ENCODE peak calls at places on chromosomes 12 and 14, in seven cellular contexts. Q is Peyer's patch, G is AG04450, A is sigmoid colon, Y is cardiac fibroblast, O is ovary, M is fibroblast of the aortic adventitia. F is an unnamed sample.

GRCh38 chr14:95300002-95300696 is 19.6 kb downstream of the CLMN start:
- DNase-seq in Q (no peak), G (no peak), A (no peak), Y (no peak), O (no peak), M (no peak), F (no peak)

GRCh38 chr12:14936224-14936861 is 2.0 kb downstream of the ERP27 start:
- DNase-seq in Q (no peak), G (no peak), A (no peak), Y (no peak), O (no peak), M (no peak), F (no peak)

GRCh38 chr12:122174155-122174845 is at the start of gene IL31:
- DNase-seq in Q (no peak), G (no peak), A (no peak), Y (no peak), O (no peak), M (no peak), F (no peak)

GRCh38 chr12:6373022-6373787 is 2.2 kb downstream of the SCNN1A start:
- DNase-seq in Q (peak; percentile 60), G (no peak), A (peak; percentile 28), Y (no peak), O (no peak), M (no peak), F (no peak)

GRCh38 chr12:115710104-115710564 is 567.4 kb downstream of the MED13L start:
- DNase-seq in Q (no peak), G (peak; percentile 18), A (no peak), Y (peak; percentile 49), O (no peak), M (peak; percentile 91), F (no peak)

GRCh38 chr14:54213531-54213930 is 183.3 kb upstream of the CDKN3 start:
- DNase-seq in Q (no peak), G (no peak), A (no peak), Y (no peak), O (no peak), M (no peak), F (no peak)

GRCh38 chr12:121536058-121536928 is 44.5 kb downstream of the KDM2B start:
- DNase-seq in Q (peak; percentile 95), G (peak; percentile 46), A (peak; percentile 94), Y (peak; percentile 86), O (peak; percentile 88), M (peak; percentile 83), F (peak; percentile 95)

GRCh38 chr12:68069276-68069675 is 80.0 kb downstream of the IFNG-AS1 start:
- DNase-seq in Q (no peak), G (no peak), A (no peak), Y (no peak), O (no peak), M (no peak), F (no peak)

GRCh38 chr12:505221-505620 is 45.5 kb downstream of the B4GALNT3 start:
- DNase-seq in Q (no peak), G (no peak), A (no peak), Y (no peak), O (no peak), M (no peak), F (no peak)

GRCh38 chr12:81863406-81863805 is 104.3 kb upstream of the PPFIA2 start:
- DNase-seq in Q (no peak), G (no peak), A (no peak), Y (no peak), O (no peak), M (no peak), F (no peak)

GRCh38 chr12:132151766-132152410 is 7.6 kb downstream of the NOC4L start:
- DNase-seq in Q (no peak), G (no peak), A (no peak), Y (no peak), O (no peak), M (no peak), F (no peak)

GRCh38 chr12:53171725-53172329 is 8.7 kb upstream of the ZNF740 start:
- DNase-seq in Q (no peak), G (no peak), A (no peak), Y (no peak), O (no peak), M (no peak), F (no peak)

GRCh38 chr14:64998455-64998931 is 11.8 kb downstream of the FNTB start:
- DNase-seq in Q (no peak), G (no peak), A (no peak), Y (no peak), O (no peak), M (peak; percentile 54), F (no peak)

GRCh38 chr12:94710933-94711332 is 60.6 kb upstream of the TMCC3 start:
- DNase-seq in Q (peak; percentile 65), G (no peak), A (no peak), Y (no peak), O (no peak), M (no peak), F (no peak)

GRCh38 chr12:109824731-109825130 is 8.5 kb downstream of the TRPV4 start:
- DNase-seq in Q (no peak), G (no peak), A (no peak), Y (no peak), O (no peak), M (no peak), F (no peak)

GRCh38 chr14:103846569-103847438 is 571 bp downstream of the PPP1R13B start:
- DNase-seq in Q (peak; percentile 61), G (no peak), A (peak; percentile 69), Y (peak; percentile 31), O (peak; percentile 47), M (peak; percentile 19), F (no peak)

GRCh38 chr12:25866586-25867378 is 91.7 kb upstream of the RASSF8 start:
- DNase-seq in Q (no peak), G (no peak), A (no peak), Y (no peak), O (no peak), M (no peak), F (no peak)

GRCh38 chr12:108430245-108430644 is 84.8 kb upstream of the FICD start:
- DNase-seq in Q (no peak), G (no peak), A (no peak), Y (peak; percentile 4), O (no peak), M (peak; percentile 4), F (no peak)

GRCh38 chr12:110012659-110013058 is 13.4 kb downstream of the ANKRD13A start:
- DNase-seq in Q (no peak), G (no peak), A (no peak), Y (no peak), O (no peak), M (no peak), F (no peak)

GRCh38 chr12:10716704-10717315 is 6.3 kb downstream of the YBX3 start:
- DNase-seq in Q (peak; percentile 77), G (peak; percentile 62), A (peak; percentile 90), Y (peak; percentile 93), O (peak; percentile 79), M (peak; percentile 93), F (no peak)

GRCh38 chr14:58428011-58428807 is 690 bp downstream of the KIAA0586 start:
- DNase-seq in Q (no peak), G (no peak), A (no peak), Y (peak; percentile 60), O (no peak), M (peak; percentile 65), F (peak; percentile 56)

GRCh38 chr12:68631177-68631576 is 20.5 kb downstream of the RAP1B start:
- DNase-seq in Q (no peak), G (no peak), A (no peak), Y (no peak), O (no peak), M (peak; percentile 52), F (no peak)

GRCh38 chr12:49662998-49663843 is 39.9 kb downstream of the PRPF40B start:
- DNase-seq in Q (peak; percentile 90), G (peak; percentile 46), A (peak; percentile 84), Y (peak; percentile 95), O (peak; percentile 63), M (peak; percentile 81), F (peak; percentile 95)

GRCh38 chr14:54106802-54107377 is 150.3 kb upstream of the BMP4 start:
- DNase-seq in Q (no peak), G (no peak), A (no peak), Y (peak; percentile 83), O (no peak), M (peak; percentile 81), F (no peak)

GRCh38 chr14:32913725-32914124 is 25.0 kb upstream of the NPAS3 start:
- DNase-seq in Q (no peak), G (no peak), A (no peak), Y (peak; percentile 6), O (no peak), M (no peak), F (no peak)

GRCh38 chr12:6778212-6778570 is 5.9 kb downstream of the LAG3 start:
- DNase-seq in Q (no peak), G (no peak), A (peak; percentile 91), Y (peak; percentile 57), O (peak; percentile 70), M (peak; percentile 39), F (no peak)

GRCh38 chr14:100750762-100751699 is 24.3 kb downstream of the DLK1 start:
- DNase-seq in Q (no peak), G (no peak), A (peak; percentile 32), Y (no peak), O (no peak), M (no peak), F (no peak)
- TF ChIP-seq CTCF in Q (no peak), G (no peak), A (no peak), Y (no peak), O (no peak), M (no peak), F (no peak)

DNA sequence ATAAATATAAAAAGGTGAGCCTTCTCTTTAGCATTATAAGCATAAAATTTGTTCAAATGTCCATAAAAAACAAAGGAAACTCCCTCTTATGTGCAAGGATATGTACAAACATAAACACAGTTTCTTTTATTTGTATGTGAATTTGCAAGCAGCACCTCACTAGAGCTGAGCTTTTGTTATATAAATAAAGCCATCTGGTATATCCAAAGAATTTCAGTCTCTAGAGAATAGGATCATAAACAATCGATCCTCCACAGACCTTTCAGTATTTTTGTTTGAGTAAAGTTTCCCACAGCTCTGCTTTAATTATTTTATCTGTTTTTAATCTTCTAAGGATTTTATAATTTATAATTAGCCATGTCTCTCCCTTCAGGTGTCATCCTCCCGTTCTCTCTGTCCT is 89.2 kb downstream of the OTOGL start:
- DNase-seq in Q (no peak), G (no peak), A (no peak), Y (no peak), O (no peak), M (peak; percentile 16), F (no peak)
- H3K4me3 ChIP-seq in Q (no peak overlapping the region), G (no peak overlapping the region), A (no peak overlapping the region), Y (no peak overlapping the region), O (no peak overlapping the region), M (no peak overlapping the region), F (no peak overlapping the region)

DNA sequence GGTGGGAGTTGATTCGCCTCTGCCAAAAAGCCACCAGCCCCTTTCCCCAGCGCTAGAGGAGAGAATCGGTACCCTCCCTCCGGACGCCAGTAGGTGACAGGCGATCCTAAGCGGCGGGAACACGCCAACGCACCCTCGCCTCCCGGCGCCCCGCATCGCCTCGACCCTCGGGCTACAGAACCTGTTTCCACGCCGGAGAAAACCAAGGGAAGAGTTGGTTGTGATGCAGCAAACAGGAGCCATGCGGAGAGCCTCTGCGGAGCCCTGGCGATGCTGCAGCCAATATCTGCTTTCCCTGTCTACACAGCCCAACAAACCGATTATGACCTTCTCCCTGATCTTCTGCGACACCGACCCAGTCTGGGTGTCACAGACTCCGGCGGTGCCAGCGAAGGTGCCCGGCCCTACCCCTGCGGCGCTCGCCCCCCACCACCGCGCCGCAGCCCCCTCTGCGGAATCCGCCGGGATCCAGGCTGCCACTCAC is 523 bp downstream of the PRICKLE1 start:
- DNase-seq in Q (no peak), G (no peak), A (peak; percentile 72), Y (peak; percentile 36), O (peak; percentile 47), M (peak; percentile 35), F (peak; percentile 41)
- TF ChIP-seq CTCF in Q (no peak), G (peak; percentile 66), A (no peak), Y (peak; percentile 51), O (no peak), M (peak; percentile 51), F (peak; percentile 67)

GRCh38 chr12:29113101-29113500 is 36.0 kb upstream of the FAR2 start:
- DNase-seq in Q (no peak), G (no peak), A (no peak), Y (no peak), O (no peak), M (peak; percentile 2), F (no peak)
- H3K4me3 ChIP-seq in Q (no peak overlapping the region), G (no peak overlapping the region), A (no peak overlapping the region), Y (no peak overlapping the region), O (no peak overlapping the region), M (no peak overlapping the region), F (no peak overlapping the region)